ENCODE peak calls at places on chromosomes 3 and 15, in five cellular contexts. U is A549; A is HEK293T; N is adrenal gland; S is stimulated activated CD4-positive, alpha-beta T cell treated with anti-CD3 and anti-CD28 coated beads, TNF-alpha, amount 100 ng/mL, for 4 hours. G is an unnamed sample.

GRCh38 chr3:126731044-126731443 is 27.0 kb downstream of the CHCHD6 start:
- DNase-seq in U (no peak), A (no peak), N (no peak), S (no peak), G (no peak)

GRCh38 chr15:31525296-31525695 is 198.7 kb downstream of the KLF13 start:
- DNase-seq in U (no peak), A (no peak), N (no peak), S (no peak), G (no peak)

GRCh38 chr15:100695048-100695447 is 92.7 kb downstream of the ASB7 start:
- DNase-seq in U (no peak), A (no peak), N (no peak), S (no peak), G (no peak)

GRCh38 chr15:92049290-92050008 is 195.9 kb downstream of the SLCO3A1 start:
- DNase-seq in U (no peak), A (no peak), N (no peak), S (no peak), G (no peak)

GRCh38 chr3:190321789-190322603 is at the start of gene CLDN1:
- DNase-seq in U (peak), A (peak), N (peak), S (peak), G (peak)

GRCh38 chr3:170488802-170489201 is 70.1 kb downstream of the CLDN11 start:
- DNase-seq in U (peak), A (no peak), N (no peak), S (no peak), G (peak)

GRCh38 chr15:69081310-69082004 is 67.0 kb downstream of the NOX5 start:
- DNase-seq in U (no peak), A (no peak), N (no peak), S (no peak), G (no peak)

GRCh38 chr3:72872183-72872582 is 15.7 kb upstream of the GXYLT2 start:
- DNase-seq in U (no peak), A (no peak), N (no peak), S (no peak), G (peak)

GRCh38 chr3:13866406-13866965 is 13.4 kb downstream of the WNT7A start:
- DNase-seq in U (no peak), A (no peak), N (no peak), S (no peak), G (no peak)